ENCODE peak calls at places on chromosomes 2 and 18, in seven cellular contexts. Q is germinal center; S is NCI-H774; D is NCI-H1092; G is stimulated activated CD4-positive, alpha-beta T cell treated with anti-CD3 and anti-CD28 coated beads, Interleukin-15, amount 100 ng/mL, for 1 hour; N is adrenal gland; H is IMR-90. L is an unnamed sample.

GRCh38 chr2:65024149-65024829 is 31.9 kb upstream of the CEP68 start:
- DNase-seq in Q (no peak), S (no peak), D (no peak), G (no peak), N (no peak), H (peak; percentile 85), L (no peak)

GRCh38 chr2:29850794-29851193 is 70.6 kb downstream of the ALK start:
- DNase-seq in Q (no peak), S (no peak), D (no peak), G (no peak), N (no peak), H (no peak), L (no peak)

GRCh38 chr2:1865716-1866234 is 121.5 kb upstream of the PXDN start:
- DNase-seq in Q (no peak), S (no peak), D (no peak), G (no peak), N (no peak), H (no peak), L (no peak)

GRCh38 chr2:237879058-237879430 is 19.6 kb downstream of the RAMP1 start:
- DNase-seq in Q (no peak), S (no peak), D (no peak), G (no peak), N (no peak), H (peak; percentile 56), L (peak; percentile 43)

GRCh38 chr18:28065031-28065792 is 111.7 kb downstream of the CDH2 start:
- DNase-seq in Q (no peak), S (no peak), D (no peak), G (no peak), N (no peak), H (peak; percentile 94), L (no peak)

GRCh38 chr2:224869601-224870000 is 153.4 kb upstream of the CCDC195 start:
- DNase-seq in Q (no peak), S (no peak), D (no peak), G (no peak), N (no peak), H (peak; percentile 97), L (no peak)

GRCh38 chr2:102139851-102140250 is 2.7 kb upstream of the IL1R1 start:
- DNase-seq in Q (no peak), S (no peak), D (no peak), G (no peak), N (no peak), H (peak; percentile 82), L (no peak)

GRCh38 chr18:48902023-48902855 is 48.5 kb downstream of the SMAD7 start:
- DNase-seq in Q (no peak), S (peak; percentile 80), D (peak; percentile 95), G (no peak), N (peak; percentile 91), H (peak; percentile 91), L (peak; percentile 77)

GRCh38 chr18:58078889-58079573 is 35.0 kb downstream of the NEDD4L start:
- DNase-seq in Q (no peak), S (no peak), D (no peak), G (no peak), N (no peak), H (no peak), L (no peak)

GRCh38 chr2:220365023-220365422 is 737.6 kb downstream of the SLC4A3 start:
- DNase-seq in Q (no peak), S (no peak), D (no peak), G (no peak), N (no peak), H (peak; percentile 60), L (no peak)

GRCh38 chr18:9973461-9973860 is 59.6 kb downstream of the VAPA start:
- DNase-seq in Q (no peak), S (no peak), D (no peak), G (no peak), N (no peak), H (no peak), L (no peak)

GRCh38 chr2:209471037-209471436 is 47.2 kb downstream of the MAP2 start:
- DNase-seq in Q (no peak), S (no peak), D (no peak), G (no peak), N (no peak), H (peak; percentile 55), L (no peak)